ENCODE peak calls at places on chromosomes 4 and X, in five cellular contexts. G is lower leg skin, I is gastrocnemius medialis, Y is HepG2, X is IMR-90. Z is an unnamed sample.

GRCh38 chr4:176444741-176445140 is 125.0 kb downstream of the SPCS3 start:
- DNase-seq in Y (no peak), G (no peak), X (peak; percentile 91), I (no peak), Z (no peak)

GRCh38 chr4:93660036-93660435 is 168.5 kb upstream of the ATOH1 start:
- DNase-seq in I (no peak), Y (no peak), X (no peak), G (no peak), Z (no peak)

GRCh38 chr4:113899260-113900177 is 79.9 kb downstream of the ARSJ start:
- DNase-seq in I (no peak), Y (no peak), X (no peak), G (no peak), Z (no peak)

GRCh38 chrX:29746326-29746725 is 469.0 kb upstream of the MAGEB2 start:
- DNase-seq in G (no peak), Y (no peak), X (peak; percentile 55), I (no peak), Z (no peak)

GRCh38 chr4:109588176-109588575 is 28.1 kb downstream of the MCUB start:
- DNase-seq in G (no peak), X (no peak), I (no peak), Y (no peak), Z (no peak)

GRCh38 chr4:7403001-7403400 is 31.7 kb downstream of the PSAPL1 start:
- DNase-seq in G (no peak), Y (no peak), X (no peak), I (no peak), Z (no peak)

GRCh38 chrX:123732679-123733363 is at the start of gene THOC2:
- DNase-seq in X (peak; percentile 82), G (peak; percentile 96), I (peak; percentile 68), Y (peak; percentile 73), Z (peak; percentile 21)

GRCh38 chr4:57410331-57411052 is 300.3 kb upstream of the IGFBP7 start:
- DNase-seq in G (no peak), X (no peak), I (no peak), Y (no peak), Z (no peak)

GRCh38 chrX:149267878-149268813 is 237.0 kb downstream of the IDS start:
- DNase-seq in Y (no peak), X (no peak), I (no peak), G (no peak), Z (no peak)

GRCh38 chrX:110414679-110415439 is 56.2 kb downstream of the RTL9 start:
- DNase-seq in Y (no peak), X (peak; percentile 77), I (no peak), G (no peak), Z (no peak)

GRCh38 chr4:42654606-42655005 is 2.3 kb downstream of the ATP8A1 start:
- DNase-seq in X (peak; percentile 50), I (no peak), Y (peak; percentile 6), G (no peak), Z (no peak)

GRCh38 chr4:8351931-8352367 is 82.4 kb downstream of the HTRA3 start:
- DNase-seq in X (peak; percentile 39), Y (peak; percentile 21), G (no peak), I (no peak), Z (no peak)

GRCh38 chr4:40316782-40317635 is 18.1 kb upstream of the CHRNA9 start:
- DNase-seq in Y (peak; percentile 47), G (peak; percentile 87), I (no peak), X (peak; percentile 91), Z (no peak)

GRCh38 chrX:38166478-38167083 is 54.1 kb downstream of the SRPX start:
- DNase-seq in I (no peak), Y (peak; percentile 1), X (peak; percentile 26), G (no peak), Z (no peak)

GRCh38 chrX:119266364-119266995 is 30.4 kb downstream of the PGRMC1 start:
- DNase-seq in Y (peak; percentile 0), I (no peak), G (no peak), X (peak; percentile 12), Z (no peak)

GRCh38 chrX:15511563-15511962 is 11.0 kb downstream of the BMX start:
- DNase-seq in Y (peak; percentile 31), X (no peak), I (no peak), G (no peak), Z (no peak)

GRCh38 chr4:139184129-139184528 is 7.1 kb upstream of the ELF2 start:
- DNase-seq in X (peak; percentile 70), G (no peak), I (no peak), Y (no peak), Z (no peak)

GRCh38 chrX:118272237-118272636 is 73.7 kb upstream of the WDR44 start:
- DNase-seq in G (no peak), Y (no peak), X (peak; percentile 52), I (no peak), Z (no peak)

GRCh38 chr4:89248879-89249281 is 58.7 kb downstream of the GPRIN3 start:
- DNase-seq in X (no peak), I (no peak), Y (no peak), G (no peak), Z (no peak)

GRCh38 chrX:153649915-153650782 is 3.1 kb downstream of the DUSP9 start:
- DNase-seq in I (no peak), G (no peak), X (no peak), Y (no peak), Z (no peak)

GRCh38 chr4:105963461-105964400 is 68.5 kb downstream of the NPNT start:
- DNase-seq in I (no peak), X (no peak), Y (no peak), G (no peak), Z (no peak)

GRCh38 chrX:31590581-31591113 is 518.8 kb upstream of the FTHL17 start:
- DNase-seq in G (no peak), Y (peak; percentile 0), X (peak; percentile 72), I (no peak), Z (no peak)

GRCh38 chr4:109967798-109968520 is 55.3 kb downstream of the EGF start:
- DNase-seq in I (no peak), X (peak; percentile 67), G (no peak), Y (no peak), Z (no peak)

GRCh38 chr4:77044458-77045124 is 31.2 kb downstream of the CCNI start:
- DNase-seq in I (no peak), X (peak; percentile 80), G (no peak), Y (peak; percentile 9), Z (no peak)

GRCh38 chrX:129736491-129736890 is 2.3 kb upstream of the XPNPEP2 start:
- DNase-seq in G (peak; percentile 46), Y (peak; percentile 39), X (no peak), I (no peak), Z (no peak)

GRCh38 chr4:121653986-121654385 is 42.8 kb downstream of the ANXA5 start:
- DNase-seq in Y (no peak), G (no peak), I (no peak), X (no peak), Z (no peak)

GRCh38 chr4:38106301-38106700 is 146.1 kb downstream of the PTTG2 start:
- DNase-seq in Y (no peak), X (peak; percentile 68), G (no peak), I (no peak), Z (no peak)

GRCh38 chr4:87524456-87524855 is 4.7 kb downstream of the SPARCL1 start:
- DNase-seq in I (no peak), X (peak; percentile 24), Y (no peak), G (no peak), Z (no peak)

GRCh38 chr4:77154761-77155499 is 2.1 kb upstream of the CCNG2 start:
- DNase-seq in G (no peak), Y (no peak), I (no peak), X (no peak), Z (no peak)

GRCh38 chrX:139200793-139201192 is 329.7 kb upstream of the F9 start:
- DNase-seq in I (no peak), Y (no peak), X (peak; percentile 1), G (no peak), Z (no peak)

GRCh38 chr4:97142893-97143292 is 1000.4 kb downstream of the STPG2 start:
- DNase-seq in Y (no peak), X (no peak), I (no peak), G (no peak), Z (no peak)

DNA sequence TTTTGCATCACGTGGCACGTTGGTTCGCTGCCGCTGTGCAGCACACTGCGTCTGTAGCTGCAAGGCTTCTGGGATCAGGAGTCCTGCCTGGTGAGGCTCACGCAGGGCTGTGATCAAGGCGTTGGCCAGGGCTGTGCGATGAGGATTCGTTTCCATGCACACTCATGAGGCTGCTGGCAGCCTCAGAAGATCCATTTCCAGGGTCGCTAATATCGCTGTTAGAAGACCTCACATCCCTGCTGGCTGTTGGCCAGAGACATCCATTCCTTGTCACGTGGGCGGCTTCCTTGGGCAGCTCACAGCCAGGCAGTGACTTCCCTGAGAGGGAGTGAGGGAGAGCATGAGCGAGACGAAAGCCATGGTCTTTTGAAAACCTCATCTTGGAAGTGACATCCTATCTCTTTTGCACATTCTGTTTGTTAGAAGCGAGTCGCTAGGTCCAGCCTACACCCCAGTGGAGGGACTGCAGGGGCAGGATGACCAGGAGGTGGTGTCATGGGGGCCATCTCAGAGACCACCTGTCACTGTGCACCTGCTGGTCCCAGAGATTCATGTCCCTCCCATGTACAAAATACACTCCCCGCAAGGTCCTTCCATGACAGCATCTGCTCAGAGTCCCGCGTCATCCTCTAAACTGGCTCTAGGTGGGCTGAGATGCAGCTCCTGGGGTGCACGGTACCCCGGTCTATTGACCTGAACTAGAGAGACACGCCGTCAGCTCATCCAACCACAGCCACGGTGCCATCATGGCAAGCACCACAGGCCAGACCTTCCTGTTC is 12.2 kb downstream of the RGS12 start:
- DNase-seq in G (peak; percentile 86), X (peak; percentile 52), Y (no peak), I (no peak), Z (no peak)
- TF ChIP-seq POLR2A in G (no peak), X (no peak), Y (no peak), I (no peak), Z (no peak)

GRCh38 chrX:52983526-52983925 is 25.2 kb upstream of the FAM156A start:
- DNase-seq in Y (no peak), I (no peak), X (no peak), G (peak; percentile 43), Z (no peak)
- H3K4me3 ChIP-seq in Y (no peak overlapping the region), I (no peak overlapping the region), X (no peak overlapping the region), G (no peak overlapping the region), Z (no peak overlapping the region)

GRCh38 chr4:47914219-47914925 is at the start of gene NFXL1:
- DNase-seq in Y (peak; percentile 95), I (peak; percentile 98), G (peak; percentile 99), X (peak; percentile 96), Z (peak; percentile 96)
- TF ChIP-seq POLR2A in Y (peak; percentile 98), I (peak; percentile 82), G (no peak), X (peak; percentile 85), Z (no peak)

DNA sequence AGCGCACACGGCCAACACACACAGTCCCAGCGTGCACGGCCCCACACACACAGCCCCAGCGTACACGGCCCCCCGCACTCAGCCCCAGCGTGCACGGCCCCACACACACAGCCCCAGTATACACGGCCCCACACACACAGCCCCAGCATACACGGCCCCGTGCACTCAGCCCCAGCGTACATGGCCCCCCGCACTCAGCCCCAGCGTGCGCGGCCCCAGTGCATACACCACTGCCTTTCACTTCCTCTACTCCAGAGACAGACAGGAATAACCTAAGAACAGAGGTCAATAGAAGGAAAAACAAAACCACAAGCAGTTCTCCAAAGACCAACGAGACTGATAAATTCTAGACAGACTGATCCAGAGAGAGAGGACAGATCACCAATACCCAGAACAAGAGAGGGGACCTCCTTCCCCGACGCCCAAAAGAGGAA is 17.1 kb downstream of the GAK start:
- DNase-seq in Y (no peak), X (no peak), I (no peak), G (peak; percentile 25), Z (no peak)
- H3K4me3 ChIP-seq in Y (no peak overlapping the region), X (no peak overlapping the region), I (no peak overlapping the region), G (no peak overlapping the region), Z (no peak overlapping the region)